ENCODE peak calls at places on chromosomes 7 and 10, in eight cellular contexts. X, T, H, N, A, F, V and W are unnamed samples. For H3K4me1 and H3K27me3, the result is how much of the 10 kb centered on the place peaks cover.

GRCh38 chr10:22874189-22874854 is 53.5 kb upstream of the ARMC3 start:
- DNase-seq in V (no peak), F (no peak), T (no peak), A (no peak), H (no peak), X (no peak), N (no peak), W (no peak)

GRCh38 chr7:115805458-115805857 is 225.1 kb downstream of the TFEC start:
- DNase-seq in V (no peak), H (no peak), F (no peak), A (no peak), T (no peak), X (no peak), N (no peak), W (no peak)

GRCh38 chr7:124106575-124106974 is 73.7 kb upstream of the TMEM229A start:
- DNase-seq in V (no peak), X (no peak), T (no peak), H (no peak), F (no peak), A (no peak), N (no peak), W (no peak)

GRCh38 chr10:78550090-78550489 is 516.4 kb downstream of the RPS24 start:
- DNase-seq in F (no peak), N (no peak), V (no peak), A (no peak), T (no peak), H (no peak), X (no peak), W (no peak)

GRCh38 chr10:119189811-119190282 is 11.2 kb upstream of the PRDX3 start:
- DNase-seq in N (no peak), F (no peak), T (no peak), A (no peak), V (peak), H (no peak), X (no peak), W (no peak)

GRCh38 chr10:21604651-21605050 is 70.6 kb downstream of the MLLT10 start:
- DNase-seq in N (no peak), T (no peak), X (no peak), H (no peak), F (no peak), A (no peak), V (no peak), W (no peak)

GRCh38 chr7:35825984-35826383 is 25.1 kb downstream of the SEPTIN7 start:
- DNase-seq in A (no peak), F (no peak), H (no peak), N (no peak), X (no peak), T (no peak), V (no peak), W (no peak)

GRCh38 chr7:42566981-42567510 is 330.0 kb upstream of the GLI3 start:
- DNase-seq in T (no peak), N (no peak), X (no peak), A (no peak), F (no peak), V (no peak), H (no peak), W (no peak)

GRCh38 chr10:63115732-63116383 is 17.3 kb upstream of the NRBF2 start:
- DNase-seq in F (no peak), A (peak), T (peak), V (peak), X (peak), N (peak), H (peak), W (no peak)

GRCh38 chr7:44961844-44962482 is 16.9 kb downstream of the MYO1G start:
- DNase-seq in A (peak), X (no peak), N (no peak), F (peak), V (peak), H (no peak), T (no peak), W (no peak)

GRCh38 chr10:93468532-93469213 is 13.5 kb downstream of the MYOF start:
- DNase-seq in N (no peak), X (no peak), V (no peak), A (no peak), T (peak), H (peak), F (no peak), W (no peak)

GRCh38 chr7:24884401-24884800 is 95.6 kb downstream of the OSBPL3 start:
- DNase-seq in X (no peak), H (no peak), F (no peak), N (no peak), T (no peak), V (no peak), A (no peak), W (no peak)

GRCh38 chr10:115801987-115802386 is 471.0 kb downstream of the GFRA1 start:
- DNase-seq in X (no peak), V (no peak), T (no peak), F (no peak), N (no peak), H (no peak), A (no peak), W (no peak)

GRCh38 chr10:124626759-124627380 is 117.3 kb downstream of the FAM53B start:
- DNase-seq in X (peak), T (no peak), H (no peak), V (no peak), F (peak), N (no peak), A (no peak), W (peak)

GRCh38 chr10:102309916-102310315 is 64.6 kb downstream of the GBF1 start:
- DNase-seq in V (no peak), X (no peak), F (no peak), N (no peak), T (no peak), A (no peak), H (no peak), W (no peak)

GRCh38 chr7:128197586-128197985 is 43.5 kb upstream of the LEP start:
- DNase-seq in F (no peak), H (no peak), N (no peak), T (no peak), V (peak), X (no peak), A (no peak), W (no peak)

GRCh38 chr10:31374146-31374696 is 55.2 kb downstream of the ZEB1 start:
- DNase-seq in V (no peak), H (no peak), X (no peak), N (no peak), A (no peak), T (no peak), F (no peak), W (no peak)

DNA sequence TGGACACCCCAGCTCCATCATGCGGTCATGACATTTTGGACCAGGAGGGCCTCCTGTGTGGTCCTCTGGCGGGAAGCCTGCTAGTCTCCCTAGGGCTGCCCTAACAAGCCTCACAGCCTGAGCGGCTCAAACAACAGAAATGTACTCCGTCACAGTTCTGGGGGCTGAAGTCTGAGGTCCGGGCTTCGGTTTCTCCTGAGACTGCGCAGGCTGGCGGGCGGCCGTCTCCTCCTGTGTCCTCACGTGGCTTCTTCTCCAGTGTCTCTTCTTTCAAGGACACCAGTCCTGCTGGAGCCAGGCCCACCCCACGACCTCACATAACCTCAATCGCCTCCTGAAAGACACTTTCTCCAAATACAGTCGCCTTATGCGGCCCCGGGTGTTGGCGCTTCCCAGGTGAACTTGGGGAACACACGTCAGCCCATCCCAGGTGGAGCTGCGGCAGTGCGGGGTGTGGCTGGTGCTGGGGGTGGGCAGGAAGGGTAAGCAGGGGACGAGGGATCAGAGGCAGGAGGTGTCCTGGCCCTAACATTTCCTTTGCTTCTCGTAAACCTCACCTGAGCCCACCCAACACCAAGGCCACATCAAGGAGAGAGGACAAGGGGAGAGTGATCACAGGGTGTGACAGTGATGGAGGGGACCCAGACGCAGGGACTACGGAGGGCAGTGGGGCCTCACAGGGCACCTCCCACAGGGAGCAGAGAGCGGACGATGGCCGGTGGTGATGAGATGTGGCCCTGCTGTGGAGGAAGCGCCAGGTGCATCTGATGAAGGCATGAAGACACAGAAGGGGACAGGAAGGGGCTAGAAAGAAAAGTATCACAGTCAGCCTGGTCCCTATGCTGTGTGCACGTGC is 580.6 kb downstream of the PTPRN2 start:
- DNase-seq in V (peak), F (peak), A (no peak), T (no peak), X (no peak), N (no peak), H (no peak), W (no peak)
- H3K4me1 ChIP-seq in V (under half), F (under half), A (under half), T (under half), X (under half), N (under half), H (under half), W (under half)

GRCh38 chr7:25894002-25894901 is 257.7 kb upstream of the NFE2L3 start:
- DNase-seq in A (peak), F (no peak), N (no peak), X (peak), H (peak), T (peak), V (no peak), W (peak)
- H3K27ac ChIP-seq in A (peak), F (peak), N (no peak), X (peak), H (no peak), T (no peak), V (no peak), W (peak)

GRCh38 chr7:66886152-66886551 is 34.9 kb upstream of the TMEM248 start:
- DNase-seq in N (no peak), X (no peak), A (no peak), T (no peak), H (no peak), F (no peak), V (no peak), W (no peak)
- H3K27me3 ChIP-seq in N (under half), X (under half), A (under half), T (under half), H (under half), F (under half), V (under half), W (under half)

GRCh38 chr7:106083717-106084116 is 28.4 kb downstream of the SYPL1 start:
- DNase-seq in H (no peak), T (no peak), A (no peak), F (no peak), X (no peak), V (no peak), N (no peak), W (no peak)
- H3K4me1 ChIP-seq in H (under half), T (under half), A (under half), F (under half), X (under half), V (under half), N (under half), W (under half)

GRCh38 chr10:86755740-86756510 is 494 bp upstream of the BMPR1A start:
- DNase-seq in X (peak), F (peak), T (peak), A (peak), N (peak), H (peak), V (peak), W (peak)
- H3K27ac ChIP-seq in X (peak), F (peak), T (peak), A (peak), N (peak), H (peak), V (peak), W (peak)

GRCh38 chr7:20795361-20795760 is 8.7 kb upstream of the SP8 start:
- DNase-seq in T (no peak), V (no peak), N (no peak), H (no peak), F (no peak), A (no peak), X (no peak), W (no peak)

GRCh38 chr7:20798081-20798693 is 11.5 kb upstream of the SP8 start:
- DNase-seq in H (no peak), X (peak), V (peak), F (peak), N (no peak), A (no peak), T (peak), W (peak)

GRCh38 chr7:20795881-20796280 is 9.2 kb upstream of the SP8 start:
- DNase-seq in F (no peak), X (no peak), T (no peak), N (no peak), A (no peak), H (no peak), V (no peak), W (no peak)

GRCh38 chr7:20797174-20798080 is 10.7 kb upstream of the SP8 start:
- DNase-seq in T (no peak), V (no peak), X (no peak), N (no peak), H (no peak), F (no peak), A (no peak), W (no peak)

GRCh38 chr7:20796565-20796964 is 9.9 kb upstream of the SP8 start:
- DNase-seq in T (no peak), A (no peak), F (no peak), N (no peak), X (no peak), H (no peak), V (no peak), W (no peak)
- H3K27me3 ChIP-seq in T (half or more), A (half or more), F (half or more), N (half or more), X (half or more), H (half or more), V (under half), W (under half)

GRCh38 chr7:43779032-43779812 is 20.7 kb downstream of the BLVRA start:
- DNase-seq in F (no peak), N (no peak), X (no peak), H (no peak), A (no peak), T (no peak), V (no peak), W (no peak)
- H3K4me1 ChIP-seq in F (under half), N (under half), X (under half), H (under half), A (under half), T (under half), V (under half), W (under half)

GRCh38 chr10:50325449-50326188 is 74.3 kb upstream of the ASAH2 start:
- DNase-seq in A (peak), T (no peak), X (peak), F (no peak), V (peak), N (peak), H (peak), W (peak)
- H3K27ac ChIP-seq in A (peak), T (no peak), X (peak), F (no peak), V (peak), N (peak), H (no peak), W (peak)

GRCh38 chr7:70595741-70596574 is 536.0 kb upstream of the GALNT17 start:
- DNase-seq in N (no peak), H (no peak), X (peak), V (peak), F (no peak), A (no peak), T (peak), W (peak)

GRCh38 chr7:70598976-70599375 is 533.0 kb upstream of the GALNT17 start:
- DNase-seq in F (no peak), X (peak), T (peak), H (no peak), A (no peak), V (no peak), N (no peak), W (peak)

GRCh38 chr7:70597071-70597470 is 534.9 kb upstream of the GALNT17 start:
- DNase-seq in V (no peak), A (no peak), H (no peak), N (no peak), T (no peak), F (no peak), X (no peak), W (no peak)

GRCh38 chr7:70599446-70600190 is 532.3 kb upstream of the GALNT17 start:
- DNase-seq in X (peak), T (no peak), N (no peak), A (no peak), F (no peak), V (no peak), H (no peak), W (peak)

GRCh38 chr7:70596575-70596891 is 535.4 kb upstream of the GALNT17 start:
- DNase-seq in F (no peak), T (no peak), H (no peak), N (no peak), A (no peak), X (no peak), V (no peak), W (no peak)
- H3K27me3 ChIP-seq in F (under half), T (under half), H (under half), N (under half), A (under half), X (under half), V (under half), W (under half)